ENCODE peak calls at places on chromosomes 16 and 17, in six cellular contexts. Y is psoas muscle; D is activated T-helper 2 cell treated with anti-CD3 and anti-CD28 coated beads, Interferon-gamma antibody, Interleukin-2, Interleukin-4, amounts not matched to agents 10 μg/mL and 5 μg/mL and 100 μg/mL, durations not matched to agents 14 hours and 24 hours and 36 hours; O is NCI-H748 treated with DMSO at 0.1 percent for 48 hours; H is iris pigment epithelial cell; C is stimulated activated CD8-positive, alpha-beta memory T cell treated with anti-CD3 and anti-CD28 coated beads, Interleukin-12 subunit alpha, Interleukin-12 subunit beta, amount 100 ng/mL, for 4 hours. B is an unnamed sample.

GRCh38 chr16:15644306-15644961 is 1.5 kb upstream of the MARF1 start:
- DNase-seq in Y (no peak), D (no peak), O (peak), H (peak), C (no peak), B (no peak)

GRCh38 chr17:75574404-75575093 is 13.1 kb upstream of the MYO15B start:
- DNase-seq in Y (no peak), D (no peak), O (no peak), H (no peak), C (no peak), B (no peak)

GRCh38 chr16:71726491-71727319 is 2.2 kb upstream of the PHLPP2 start:
- DNase-seq in Y (no peak), D (no peak), O (no peak), H (no peak), C (no peak), B (no peak)

GRCh38 chr17:62187681-62188080 is 122.6 kb upstream of the MED13 start:
- DNase-seq in Y (no peak), D (no peak), O (no peak), H (no peak), C (no peak), B (no peak)

GRCh38 chr17:57906910-57907309 is 48.3 kb downstream of the CUEDC1 start:
- DNase-seq in Y (no peak), D (no peak), O (no peak), H (no peak), C (no peak), B (no peak)

GRCh38 chr16:56851671-56852400 is 13.2 kb upstream of the SLC12A3 start:
- DNase-seq in Y (no peak), D (no peak), O (no peak), H (peak), C (no peak), B (no peak)

GRCh38 chr16:56793504-56793903 is 63.6 kb downstream of the NUP93 start:
- DNase-seq in Y (no peak), D (no peak), O (no peak), H (peak), C (no peak), B (no peak)

GRCh38 chr16:12228607-12229499 is 252.3 kb downstream of the SNX29 start:
- DNase-seq in Y (peak), D (no peak), O (peak), H (peak), C (no peak), B (peak)

GRCh38 chr17:19958023-19958422 is 19.6 kb downstream of the AKAP10 start:
- DNase-seq in Y (no peak), D (no peak), O (no peak), H (peak), C (no peak), B (no peak)

GRCh38 chr17:15436399-15437369 is 30.7 kb downstream of the CDRT4 start:
- DNase-seq in Y (peak), D (peak), O (no peak), H (peak), C (no peak), B (no peak)

GRCh38 chr16:705748-706188 is at the start of gene FBXL16:
- DNase-seq in Y (no peak), D (no peak), O (no peak), H (no peak), C (no peak), B (no peak)

GRCh38 chr17:8206536-8206935 is 3.8 kb downstream of the AURKB start:
- DNase-seq in Y (no peak), D (no peak), O (no peak), H (no peak), C (no peak), B (no peak)

GRCh38 chr17:48624544-48625501 is 1.3 kb downstream of the HOXB9 start:
- DNase-seq in Y (no peak), D (no peak), O (peak), H (no peak), C (no peak), B (no peak)